ENCODE peak calls at places on chromosomes 6 and 20, in nine cellular contexts. V is A549, G is tibial artery, A is right lobe of liver, Y is glutamatergic neuron, O is pancreas, F is dorsolateral prefrontal cortex, C is foreskin keratinocyte, M is fibroblast of pulmonary artery. E is an unnamed sample.

GRCh38 chr6:43936476-43936875 is 166.5 kb downstream of the VEGFA start:
- DNase-seq in M (no peak), Y (no peak), O (peak; percentile 6), F (peak; percentile 18), A (no peak), G (peak; percentile 57), V (no peak), C (no peak), E (peak; percentile 67)

GRCh38 chr6:88749849-88750248 is 213.6 kb downstream of the RNGTT start:
- DNase-seq in G (no peak), C (peak; percentile 39), M (no peak), Y (no peak), F (no peak), A (no peak), V (no peak), O (no peak), E (no peak)

GRCh38 chr6:170225852-170226417 is 64.9 kb downstream of the DLL1 start:
- DNase-seq in O (peak; percentile 89), M (no peak), C (peak; percentile 98), V (no peak), G (peak; percentile 48), Y (no peak), A (peak; percentile 64), F (no peak), E (no peak)

GRCh38 chr6:132161283-132161682 is 210.1 kb upstream of the CCN2 start:
- DNase-seq in M (peak; percentile 81), G (no peak), Y (no peak), O (no peak), V (peak; percentile 38), C (peak; percentile 42), A (no peak), F (no peak), E (peak; percentile 55)

GRCh38 chr6:43171284-43172126 is 436 bp downstream of the SRF start:
- DNase-seq in F (peak; percentile 38), M (no peak), Y (peak; percentile 68), O (peak; percentile 48), A (no peak), C (no peak), G (no peak), V (no peak), E (no peak)

GRCh38 chr20:13061381-13061780 is 52.6 kb downstream of the SPTLC3 start:
- DNase-seq in C (peak; percentile 85), F (no peak), M (no peak), V (no peak), O (peak; percentile 30), Y (no peak), G (no peak), A (no peak), E (no peak)

GRCh38 chr6:43788305-43788704 is 18.3 kb downstream of the VEGFA start:
- DNase-seq in A (no peak), V (no peak), O (no peak), G (no peak), M (no peak), Y (no peak), C (no peak), F (no peak), E (no peak)

GRCh38 chr20:227439-228105 is 514 bp downstream of the DEFB129 start:
- DNase-seq in G (no peak), C (no peak), V (no peak), M (no peak), O (no peak), A (no peak), F (no peak), Y (no peak), E (no peak)

GRCh38 chr6:156557269-156557885 is 219.8 kb upstream of the ARID1B start:
- DNase-seq in A (no peak), V (peak; percentile 29), Y (peak; percentile 27), G (no peak), C (no peak), F (peak; percentile 55), O (peak; percentile 73), M (peak; percentile 7), E (peak; percentile 93)

GRCh38 chr6:34657307-34657978 is 39.1 kb downstream of the ILRUN start:
- DNase-seq in Y (no peak), O (peak; percentile 65), A (no peak), M (peak; percentile 85), G (no peak), F (no peak), V (peak; percentile 86), C (peak; percentile 74), E (no peak)

GRCh38 chr20:63232235-63233060 is 3.3 kb upstream of the BIRC7 start:
- DNase-seq in F (no peak), O (no peak), Y (no peak), G (no peak), A (no peak), M (peak; percentile 69), C (no peak), V (peak; percentile 96), E (no peak)

GRCh38 chr20:22763257-22763906 is 179.0 kb upstream of the FOXA2 start:
- DNase-seq in C (peak; percentile 97), Y (no peak), O (no peak), V (peak; percentile 84), G (peak; percentile 89), M (peak; percentile 68), A (no peak), F (no peak), E (no peak)

GRCh38 chr6:34414999-34415858 is 10.6 kb downstream of the RPS10 start:
- DNase-seq in M (peak; percentile 88), C (peak; percentile 45), Y (no peak), O (peak; percentile 79), V (peak; percentile 76), A (no peak), G (peak; percentile 79), F (peak; percentile 51), E (no peak)

GRCh38 chr6:111852704-111853103 is 20.5 kb downstream of the FYN start:
- DNase-seq in M (peak; percentile 90), V (no peak), C (no peak), A (no peak), Y (no peak), F (no peak), G (no peak), O (no peak), E (no peak)

GRCh38 chr6:162442675-162443074 is 284.9 kb downstream of the PRKN start:
- DNase-seq in G (no peak), O (peak; percentile 13), C (no peak), A (no peak), Y (peak; percentile 47), V (peak; percentile 28), F (no peak), M (no peak), E (peak; percentile 83)

GRCh38 chr6:170212051-170212756 is 78.7 kb downstream of the DLL1 start:
- DNase-seq in O (no peak), M (no peak), Y (peak; percentile 10), C (no peak), V (no peak), G (no peak), A (no peak), F (no peak), E (peak; percentile 49)

GRCh38 chr6:144286503-144287393 is 1.6 kb downstream of the UTRN start:
- DNase-seq in O (peak; percentile 92), V (peak; percentile 81), F (no peak), C (peak; percentile 57), G (peak; percentile 80), M (peak; percentile 92), Y (peak; percentile 51), A (peak; percentile 86), E (peak; percentile 94)

GRCh38 chr20:24843443-24843715 is 105.7 kb upstream of the CST7 start:
- DNase-seq in V (no peak), G (no peak), F (no peak), M (no peak), Y (no peak), O (no peak), C (no peak), A (no peak), E (no peak)
- TF ChIP-seq CTCF in V (no peak), G (no peak), F (no peak), M (no peak), Y (no peak), O (no peak), C (no peak), A (no peak), E (no peak)

GRCh38 chr6:74213995-74214394 is 518.0 kb downstream of the CD109 start:
- DNase-seq in G (no peak), Y (no peak), O (no peak), M (no peak), V (no peak), C (no peak), F (no peak), A (no peak), E (no peak)

DNA sequence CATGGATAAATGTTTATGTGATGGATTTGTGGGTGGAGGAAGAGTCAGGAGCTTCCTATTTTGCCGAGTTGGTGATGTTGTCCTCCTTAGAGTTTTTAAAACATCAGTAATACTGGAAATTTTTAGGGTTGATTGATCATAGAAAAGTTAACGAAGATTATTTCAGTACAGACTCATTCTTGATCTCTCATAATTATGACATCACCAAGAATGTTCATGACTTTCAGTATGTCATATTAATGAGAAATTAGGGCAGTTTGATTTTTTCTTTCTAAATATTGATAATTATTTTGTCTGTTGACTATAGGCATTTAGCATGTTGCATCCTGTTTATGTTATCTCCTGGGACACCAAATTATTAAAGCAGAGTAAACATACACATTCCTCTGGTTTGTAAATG is 512.2 kb downstream of the CD109 start:
- DNase-seq in Y (no peak), V (no peak), C (no peak), F (no peak), O (no peak), M (no peak), G (no peak), A (no peak), E (no peak)
- TF ChIP-seq CTCF in Y (no peak), V (no peak), C (no peak), F (no peak), O (no peak), M (no peak), G (no peak), A (no peak), E (no peak)

GRCh38 chr6:74343804-74344203 is 647.8 kb downstream of the CD109 start:
- DNase-seq in V (peak; percentile 2), O (no peak), M (peak; percentile 37), A (no peak), Y (no peak), G (no peak), F (no peak), C (no peak), E (no peak)
- TF ChIP-seq CTCF in V (peak; percentile 43), O (no peak), M (peak; percentile 36), A (peak; percentile 24), Y (peak; percentile 16), G (no peak), F (no peak), C (peak; percentile 55), E (peak; percentile 47)

DNA sequence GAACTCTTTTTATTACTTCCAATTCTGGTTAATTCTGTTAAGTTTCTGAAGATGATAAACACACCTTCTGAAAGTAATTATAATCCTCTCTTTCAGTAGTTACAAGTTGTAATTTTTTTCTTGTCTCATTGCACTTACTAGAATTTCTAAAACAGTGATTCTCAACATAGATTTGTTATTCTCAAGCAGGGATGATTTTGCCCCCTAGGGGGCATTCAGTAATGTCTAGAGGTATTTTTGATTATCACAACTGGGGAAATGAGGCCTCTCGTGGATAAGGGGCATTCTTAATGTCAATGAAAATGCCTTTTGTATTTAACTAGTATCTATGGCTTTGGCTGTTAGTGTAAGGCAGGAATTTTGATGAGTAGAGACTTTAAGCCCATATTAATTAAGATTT is 39.4 kb upstream of the MAFB start:
- DNase-seq in O (no peak), M (no peak), G (no peak), C (no peak), V (no peak), Y (no peak), F (no peak), A (no peak), E (no peak)
- TF ChIP-seq CTCF in O (no peak), M (peak; percentile 28), G (no peak), C (peak; percentile 16), V (peak; percentile 11), Y (no peak), F (no peak), A (no peak), E (peak; percentile 53)

E was measured in endodermal cell.